ENCODE peak calls at places on chromosomes 13 and 19, in four cellular contexts. P is SK-N-SH, M is GM12878, W is HepG2. E is an unnamed sample.

GRCh38 chr13:109776575-109776974 is 9.8 kb downstream of the IRS2 start:
- DNase-seq in P (no peak), M (no peak), W (no peak), E (no peak)

GRCh38 chr13:113903361-113903760 is 39.5 kb upstream of the GAS6 start:
- DNase-seq in P (no peak), M (no peak), W (no peak), E (no peak)

GRCh38 chr19:44303976-44304568 is 753 bp downstream of the ZNF235 start:
- DNase-seq in P (peak; percentile 62), M (no peak), W (no peak), E (no peak)

GRCh38 chr19:35264281-35265125 is 4.3 kb upstream of the USF2 start:
- DNase-seq in P (no peak), M (no peak), W (no peak), E (no peak)

GRCh38 chr13:100707818-100708740 is 33.5 kb upstream of the TMTC4 start:
- DNase-seq in P (no peak), M (no peak), W (no peak), E (no peak)

GRCh38 chr19:7368456-7368855 is 19.7 kb downstream of the ARHGEF18 start:
- DNase-seq in P (no peak), M (no peak), W (no peak), E (no peak)

GRCh38 chr13:105220886-105221285 is 1314.6 kb downstream of the EFNB2 start:
- DNase-seq in P (no peak), M (no peak), W (no peak), E (no peak)

GRCh38 chr13:68850160-68850559 is 1257.5 kb upstream of the ATXN8OS start:
- DNase-seq in P (no peak), M (no peak), W (no peak), E (no peak)

GRCh38 chr13:36858285-36858684 is 39.3 kb downstream of the RFXAP start:
- DNase-seq in P (peak; percentile 53), M (no peak), W (peak; percentile 69), E (no peak)

GRCh38 chr13:113980489-113981064 is 6.7 kb upstream of the C13orf46 start:
- DNase-seq in P (no peak), M (no peak), W (no peak), E (no peak)

GRCh38 chr19:42048992-42049391 is 21.0 kb downstream of the GRIK5 start:
- DNase-seq in P (no peak), M (no peak), W (no peak), E (no peak)

GRCh38 chr19:49084206-49085019 is 838 bp upstream of the SNRNP70 start:
- DNase-seq in P (no peak), M (no peak), W (no peak), E (no peak)

GRCh38 chr13:99686157-99686572 is 184.9 kb downstream of the TM9SF2 start:
- DNase-seq in P (peak; percentile 66), M (no peak), W (peak; percentile 58), E (peak; percentile 52)

GRCh38 chr19:35777411-35777841 is 2.1 kb downstream of the ARHGAP33 start:
- DNase-seq in P (no peak), M (no peak), W (peak; percentile 46), E (no peak)

GRCh38 chr19:2469102-2469914 is 6.6 kb upstream of the GADD45B start:
- DNase-seq in P (no peak), M (no peak), W (no peak), E (no peak)

GRCh38 chr19:35236638-35237400 is 8.3 kb upstream of the FAM187B start:
- DNase-seq in P (no peak), M (no peak), W (no peak), E (no peak)

GRCh38 chr13:76934671-76935070 is 13.6 kb upstream of the ACOD1 start:
- DNase-seq in P (peak; percentile 8), M (no peak), W (no peak), E (no peak)

GRCh38 chr19:53903055-53903680 is 5.9 kb upstream of the CACNG7 start:
- DNase-seq in P (no peak), M (no peak), W (peak; percentile 52), E (peak; percentile 69)

GRCh38 chr19:15255359-15255990 is 23.2 kb upstream of the EPHX3 start:
- DNase-seq in P (no peak), M (no peak), W (no peak), E (no peak)

GRCh38 chr19:38699027-38699346 is 45.3 kb downstream of the CAPN12 start:
- DNase-seq in P (no peak), M (no peak), W (no peak), E (no peak)

GRCh38 chr19:47756627-47756929 is 11.2 kb downstream of the NOP53 start:
- DNase-seq in P (no peak), M (no peak), W (no peak), E (no peak)

GRCh38 chr13:40812724-40813445 is 23.5 kb downstream of the SLC25A15 start:
- DNase-seq in P (no peak), M (no peak), W (no peak), E (no peak)

GRCh38 chr19:39190768-39191167 is 6.0 kb upstream of the NCCRP1 start:
- DNase-seq in P (no peak), M (no peak), W (no peak), E (no peak)

GRCh38 chr13:46146898-46147297 is 35.1 kb downstream of the LCP1 start:
- DNase-seq in P (peak; percentile 42), M (no peak), W (peak; percentile 56), E (no peak)

DNA sequence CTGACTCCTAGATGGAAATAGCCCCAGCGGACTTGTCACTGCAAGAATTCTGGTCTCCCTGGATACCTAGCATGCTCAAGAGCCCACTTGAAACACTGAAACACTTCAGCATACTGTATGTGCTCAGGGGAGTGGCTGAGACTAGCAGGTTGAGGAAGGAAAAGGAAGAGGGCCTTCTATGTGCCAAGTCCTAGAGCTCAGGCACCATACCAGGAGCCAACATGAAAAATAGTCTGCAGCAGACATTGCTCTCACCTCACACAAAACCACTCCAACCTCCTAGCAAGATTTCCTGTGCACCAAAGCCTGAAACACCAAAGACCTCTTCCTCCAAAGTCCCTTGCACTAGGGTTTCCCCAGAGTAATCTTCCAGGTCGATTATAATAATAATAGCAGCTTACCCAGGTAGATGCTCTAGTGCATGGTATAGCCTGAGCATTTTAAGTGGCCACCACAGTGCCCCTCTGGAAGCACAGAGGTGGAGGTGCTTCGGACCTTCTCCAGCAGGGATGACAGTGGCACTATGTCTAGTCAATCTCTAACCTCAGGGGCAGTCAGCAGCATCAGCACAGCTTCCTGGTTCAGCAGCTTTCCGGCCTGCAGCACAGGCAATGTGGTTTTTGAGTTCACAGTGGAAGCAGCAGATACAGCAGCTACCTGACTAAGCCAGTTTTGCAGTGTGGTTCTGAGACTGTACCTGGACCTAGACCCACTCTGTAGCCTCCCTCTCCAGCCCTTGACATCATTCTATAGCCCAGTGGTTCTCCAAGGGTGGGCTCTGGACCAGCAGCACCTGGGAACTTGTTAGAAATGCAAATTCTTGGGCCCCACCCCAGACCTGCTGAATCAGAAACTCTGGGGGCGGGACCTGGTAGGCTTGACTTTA is 45.6 kb upstream of the UBE2L5 start:
- DNase-seq in P (no peak), M (peak; percentile 49), W (no peak), E (no peak)
- TF ChIP-seq TCF12 in P (no peak), M (no peak), W (no peak), E (no peak)

DNA sequence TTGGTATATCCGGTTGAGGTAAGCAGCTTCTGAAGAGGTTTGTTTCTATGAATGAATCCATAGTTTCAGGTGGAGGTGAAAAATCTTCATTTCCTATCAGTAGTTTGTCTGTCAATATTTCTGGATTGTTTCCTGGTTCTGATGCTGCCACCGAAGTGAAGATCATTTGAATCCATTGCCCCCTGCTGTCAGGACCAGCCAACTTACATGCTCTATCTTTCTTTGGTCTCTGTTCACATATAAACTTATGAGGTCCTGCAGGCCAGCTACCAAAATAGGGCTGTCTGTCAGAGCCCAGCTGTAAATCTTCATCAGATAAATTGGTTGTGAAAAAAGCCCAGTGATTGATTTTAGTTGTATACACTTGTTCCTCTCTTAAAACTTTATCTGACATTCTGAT is 15.2 kb upstream of the N4BP2L1 start:
- DNase-seq in P (peak; percentile 38), M (peak; percentile 60), W (peak; percentile 69), E (no peak)
- TF ChIP-seq TCF12 in P (no peak), M (no peak), W (no peak), E (no peak)

DNA sequence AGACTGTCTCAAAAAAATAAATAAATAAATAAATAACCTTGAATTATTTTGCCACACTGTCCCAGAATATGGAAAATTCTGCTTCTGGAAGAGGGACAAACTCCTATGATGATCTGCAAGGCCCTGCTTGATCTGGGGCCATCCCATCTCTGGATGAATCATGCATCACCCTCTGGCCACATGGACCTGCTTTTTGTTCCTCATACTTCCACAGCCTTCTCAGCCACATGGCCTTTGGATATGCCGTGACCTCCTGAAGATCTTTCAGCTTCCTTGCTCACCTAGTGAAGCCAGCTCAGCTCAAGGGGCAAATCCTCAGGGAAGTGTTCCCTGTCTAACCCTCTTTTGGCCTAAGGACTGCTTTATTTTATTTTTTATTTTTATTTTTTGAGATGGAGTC is 10.3 kb downstream of the IER2 start:
- DNase-seq in P (no peak), M (no peak), W (no peak), E (no peak)
- TF ChIP-seq TCF12 in P (no peak), M (no peak), W (no peak), E (no peak)

GRCh38 chr13:43629691-43630480 is 156.9 kb downstream of the ENOX1 start:
- DNase-seq in P (no peak), M (no peak), W (no peak), E (no peak)
- TF ChIP-seq TCF12 in P (no peak), M (no peak), W (no peak), E (no peak)

DNA sequence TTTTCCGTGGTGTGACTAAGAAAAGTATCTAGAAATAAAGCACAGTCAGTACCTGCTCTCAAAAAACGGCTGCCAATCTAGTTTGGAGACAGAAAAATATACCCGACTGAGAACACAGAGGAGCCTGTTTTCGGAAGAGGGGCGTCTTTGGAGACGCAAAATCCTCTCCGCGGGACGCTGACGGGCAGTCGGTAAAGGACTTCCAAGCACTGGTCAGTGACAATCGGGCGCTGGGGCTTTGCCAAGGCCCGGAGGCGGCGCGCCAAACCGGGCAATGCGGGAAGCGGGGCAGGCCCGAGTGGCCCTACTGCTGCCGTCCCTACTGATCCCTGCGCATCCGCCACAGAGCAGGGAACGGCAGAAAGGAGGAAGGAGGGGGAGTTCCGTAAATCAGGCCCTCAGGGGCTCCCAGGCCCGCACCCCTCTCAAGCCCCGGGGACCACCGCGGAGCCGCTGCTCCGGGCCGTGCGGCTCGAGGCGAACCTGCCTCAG is 585 bp upstream of the DPY19L3 start:
- DNase-seq in P (no peak), M (no peak), W (peak; percentile 19), E (peak; percentile 67)
- TF ChIP-seq TCF12 in P (no peak), M (no peak), W (peak; percentile 25), E (no peak)

GRCh38 chr19:33554391-33554790 is 32.8 kb upstream of the PEPD start:
- DNase-seq in P (no peak), M (no peak), W (no peak), E (no peak)
- TF ChIP-seq TCF12 in P (no peak), M (no peak), W (no peak), E (no peak)

GRCh38 chr13:34618654-34619053 is 323.4 kb upstream of the NBEA start:
- DNase-seq in P (no peak), M (no peak), W (no peak), E (no peak)
- TF ChIP-seq TCF12 in P (no peak), M (no peak), W (no peak), E (no peak)

GRCh38 chr13:79681069-79681468 is 200.1 kb downstream of the NDFIP2 start:
- DNase-seq in P (no peak), M (no peak), W (no peak), E (no peak)

GRCh38 chr13:79680485-79680884 is 199.5 kb downstream of the NDFIP2 start:
- DNase-seq in P (peak; percentile 13), M (no peak), W (no peak), E (no peak)

GRCh38 chr13:79682164-79682563 is 201.2 kb downstream of the NDFIP2 start:
- DNase-seq in P (no peak), M (no peak), W (no peak), E (no peak)

GRCh38 chr13:79678100-79678499 is 197.1 kb downstream of the NDFIP2 start:
- DNase-seq in P (no peak), M (no peak), W (peak; percentile 24), E (no peak)

GRCh38 chr13:79679334-79679733 is 198.4 kb downstream of the NDFIP2 start:
- DNase-seq in P (peak; percentile 12), M (no peak), W (peak; percentile 53), E (peak; percentile 77)
- TF ChIP-seq TCF12 in P (no peak), M (no peak), W (no peak), E (no peak)

E was measured in H1.